ENCODE peak calls at places on chromosomes 3 and 15, in nine cellular contexts. One of them, this sample, is unnamed.

GRCh38 chr3:144636833-144637232 is 665.2 kb downstream of the DIPK2A start:
- DNase-seq in IMR-90: no peak
- DNase-seq in EH: no peak
- DNase-seq in stimulated activated CD4-positive, alpha-beta T cell treated with anti-CD3 and anti-CD28 coated beads, Interleukin-1b, Interleukin-23, amount 100 ng/mL, for 1 hour: no peak
- DNase-seq in DMS153: no peak
- DNase-seq in activated T-cell treated with anti-CD3 and anti-CD28 coated beads, Interleukin-2, amount 50 U/mL, for 4 hours: no peak
- DNase-seq in C1 segment of cervical spinal cord: no peak
- DNase-seq in omental fat pad: no peak
- DNase-seq in RPMI7951: no peak
- DNase-seq in this sample: no peak

GRCh38 chr15:52114656-52115055 is 2.1 kb upstream of the BCL2L10 start:
- DNase-seq in EH: no peak
- DNase-seq in C1 segment of cervical spinal cord: no peak
- DNase-seq in omental fat pad: no peak
- DNase-seq in RPMI7951: no peak
- DNase-seq in DMS153: no peak
- DNase-seq in stimulated activated CD4-positive, alpha-beta T cell treated with anti-CD3 and anti-CD28 coated beads, Interleukin-1b, Interleukin-23, amount 100 ng/mL, for 1 hour: no peak
- DNase-seq in activated T-cell treated with anti-CD3 and anti-CD28 coated beads, Interleukin-2, amount 50 U/mL, for 4 hours: no peak
- DNase-seq in IMR-90: no peak
- DNase-seq in this sample: peak; percentile 73

GRCh38 chr3:16828815-16829214 is 55.9 kb upstream of the PLCL2 start:
- DNase-seq in EH: peak; percentile 60
- DNase-seq in activated T-cell treated with anti-CD3 and anti-CD28 coated beads, Interleukin-2, amount 50 U/mL, for 4 hours: peak; percentile 45
- DNase-seq in C1 segment of cervical spinal cord: no peak
- DNase-seq in omental fat pad: no peak
- DNase-seq in RPMI7951: peak; percentile 17
- DNase-seq in DMS153: no peak
- DNase-seq in IMR-90: peak; percentile 26
- DNase-seq in stimulated activated CD4-positive, alpha-beta T cell treated with anti-CD3 and anti-CD28 coated beads, Interleukin-1b, Interleukin-23, amount 100 ng/mL, for 1 hour: peak; percentile 23
- DNase-seq in this sample: no peak

GRCh38 chr3:170257145-170257544 is 34.9 kb downstream of the PRKCI start:
- DNase-seq in stimulated activated CD4-positive, alpha-beta T cell treated with anti-CD3 and anti-CD28 coated beads, Interleukin-1b, Interleukin-23, amount 100 ng/mL, for 1 hour: no peak
- DNase-seq in IMR-90: no peak
- DNase-seq in C1 segment of cervical spinal cord: no peak
- DNase-seq in EH: no peak
- DNase-seq in omental fat pad: no peak
- DNase-seq in RPMI7951: no peak
- DNase-seq in activated T-cell treated with anti-CD3 and anti-CD28 coated beads, Interleukin-2, amount 50 U/mL, for 4 hours: no peak
- DNase-seq in DMS153: no peak
- DNase-seq in this sample: no peak

GRCh38 chr15:42730135-42730534 is 6.8 kb downstream of the CDAN1 start:
- DNase-seq in EH: no peak
- DNase-seq in DMS153: no peak
- DNase-seq in omental fat pad: no peak
- DNase-seq in RPMI7951: no peak
- DNase-seq in IMR-90: no peak
- DNase-seq in activated T-cell treated with anti-CD3 and anti-CD28 coated beads, Interleukin-2, amount 50 U/mL, for 4 hours: no peak
- DNase-seq in stimulated activated CD4-positive, alpha-beta T cell treated with anti-CD3 and anti-CD28 coated beads, Interleukin-1b, Interleukin-23, amount 100 ng/mL, for 1 hour: no peak
- DNase-seq in C1 segment of cervical spinal cord: no peak
- DNase-seq in this sample: peak; percentile 48

GRCh38 chr3:89841041-89841440 is 733.6 kb downstream of the EPHA3 start:
- DNase-seq in activated T-cell treated with anti-CD3 and anti-CD28 coated beads, Interleukin-2, amount 50 U/mL, for 4 hours: no peak
- DNase-seq in C1 segment of cervical spinal cord: no peak
- DNase-seq in EH: no peak
- DNase-seq in RPMI7951: no peak
- DNase-seq in IMR-90: peak; percentile 16
- DNase-seq in omental fat pad: no peak
- DNase-seq in DMS153: no peak
- DNase-seq in stimulated activated CD4-positive, alpha-beta T cell treated with anti-CD3 and anti-CD28 coated beads, Interleukin-1b, Interleukin-23, amount 100 ng/mL, for 1 hour: no peak
- DNase-seq in this sample: no peak

GRCh38 chr3:197139586-197139985 is 110.0 kb upstream of the MELTF start:
- DNase-seq in RPMI7951: no peak
- DNase-seq in C1 segment of cervical spinal cord: no peak
- DNase-seq in stimulated activated CD4-positive, alpha-beta T cell treated with anti-CD3 and anti-CD28 coated beads, Interleukin-1b, Interleukin-23, amount 100 ng/mL, for 1 hour: no peak
- DNase-seq in activated T-cell treated with anti-CD3 and anti-CD28 coated beads, Interleukin-2, amount 50 U/mL, for 4 hours: no peak
- DNase-seq in EH: no peak
- DNase-seq in IMR-90: no peak
- DNase-seq in omental fat pad: no peak
- DNase-seq in DMS153: no peak
- DNase-seq in this sample: no peak

GRCh38 chr15:58724471-58724870 is 25.0 kb downstream of the ADAM10 start:
- DNase-seq in stimulated activated CD4-positive, alpha-beta T cell treated with anti-CD3 and anti-CD28 coated beads, Interleukin-1b, Interleukin-23, amount 100 ng/mL, for 1 hour: no peak
- DNase-seq in RPMI7951: no peak
- DNase-seq in EH: peak; percentile 73
- DNase-seq in activated T-cell treated with anti-CD3 and anti-CD28 coated beads, Interleukin-2, amount 50 U/mL, for 4 hours: no peak
- DNase-seq in omental fat pad: no peak
- DNase-seq in C1 segment of cervical spinal cord: no peak
- DNase-seq in DMS153: no peak
- DNase-seq in IMR-90: peak; percentile 79
- DNase-seq in this sample: no peak

GRCh38 chr3:10235551-10235950 is 12.7 kb upstream of the TATDN2 start:
- DNase-seq in activated T-cell treated with anti-CD3 and anti-CD28 coated beads, Interleukin-2, amount 50 U/mL, for 4 hours: no peak
- DNase-seq in omental fat pad: no peak
- DNase-seq in RPMI7951: no peak
- DNase-seq in stimulated activated CD4-positive, alpha-beta T cell treated with anti-CD3 and anti-CD28 coated beads, Interleukin-1b, Interleukin-23, amount 100 ng/mL, for 1 hour: no peak
- DNase-seq in EH: no peak
- DNase-seq in IMR-90: no peak
- DNase-seq in C1 segment of cervical spinal cord: no peak
- DNase-seq in DMS153: no peak
- DNase-seq in this sample: no peak

GRCh38 chr3:53083496-53083895 is 37.6 kb upstream of the SFMBT1 start:
- DNase-seq in C1 segment of cervical spinal cord: no peak
- DNase-seq in activated T-cell treated with anti-CD3 and anti-CD28 coated beads, Interleukin-2, amount 50 U/mL, for 4 hours: no peak
- DNase-seq in omental fat pad: no peak
- DNase-seq in stimulated activated CD4-positive, alpha-beta T cell treated with anti-CD3 and anti-CD28 coated beads, Interleukin-1b, Interleukin-23, amount 100 ng/mL, for 1 hour: no peak
- DNase-seq in IMR-90: peak; percentile 75
- DNase-seq in EH: peak; percentile 81
- DNase-seq in RPMI7951: peak; percentile 84
- DNase-seq in DMS153: no peak
- DNase-seq in this sample: peak; percentile 85

GRCh38 chr3:121821421-121822199 is 13.2 kb downstream of the IQCB1 start:
- DNase-seq in EH: peak; percentile 9
- DNase-seq in RPMI7951: no peak
- DNase-seq in omental fat pad: no peak
- DNase-seq in IMR-90: peak; percentile 64
- DNase-seq in C1 segment of cervical spinal cord: no peak
- DNase-seq in activated T-cell treated with anti-CD3 and anti-CD28 coated beads, Interleukin-2, amount 50 U/mL, for 4 hours: no peak
- DNase-seq in DMS153: no peak
- DNase-seq in stimulated activated CD4-positive, alpha-beta T cell treated with anti-CD3 and anti-CD28 coated beads, Interleukin-1b, Interleukin-23, amount 100 ng/mL, for 1 hour: no peak
- DNase-seq in this sample: no peak

GRCh38 chr3:135248217-135248616 is 453.2 kb downstream of the EPHB1 start:
- DNase-seq in activated T-cell treated with anti-CD3 and anti-CD28 coated beads, Interleukin-2, amount 50 U/mL, for 4 hours: no peak
- DNase-seq in EH: no peak
- DNase-seq in RPMI7951: no peak
- DNase-seq in IMR-90: no peak
- DNase-seq in omental fat pad: no peak
- DNase-seq in DMS153: no peak
- DNase-seq in stimulated activated CD4-positive, alpha-beta T cell treated with anti-CD3 and anti-CD28 coated beads, Interleukin-1b, Interleukin-23, amount 100 ng/mL, for 1 hour: no peak
- DNase-seq in C1 segment of cervical spinal cord: no peak
- DNase-seq in this sample: no peak

GRCh38 chr3:170429050-170429449 is 10.4 kb downstream of the CLDN11 start:
- DNase-seq in stimulated activated CD4-positive, alpha-beta T cell treated with anti-CD3 and anti-CD28 coated beads, Interleukin-1b, Interleukin-23, amount 100 ng/mL, for 1 hour: no peak
- DNase-seq in IMR-90: no peak
- DNase-seq in DMS153: no peak
- DNase-seq in RPMI7951: peak; percentile 95
- DNase-seq in EH: peak; percentile 71
- DNase-seq in C1 segment of cervical spinal cord: no peak
- DNase-seq in omental fat pad: no peak
- DNase-seq in activated T-cell treated with anti-CD3 and anti-CD28 coated beads, Interleukin-2, amount 50 U/mL, for 4 hours: no peak
- DNase-seq in this sample: peak; percentile 63

GRCh38 chr15:32774022-32774421 is 56.2 kb downstream of the GREM1 start:
- DNase-seq in C1 segment of cervical spinal cord: no peak
- DNase-seq in DMS153: no peak
- DNase-seq in IMR-90: peak; percentile 98
- DNase-seq in EH: peak; percentile 100
- DNase-seq in stimulated activated CD4-positive, alpha-beta T cell treated with anti-CD3 and anti-CD28 coated beads, Interleukin-1b, Interleukin-23, amount 100 ng/mL, for 1 hour: no peak
- DNase-seq in RPMI7951: peak; percentile 99
- DNase-seq in omental fat pad: no peak
- DNase-seq in activated T-cell treated with anti-CD3 and anti-CD28 coated beads, Interleukin-2, amount 50 U/mL, for 4 hours: no peak
- DNase-seq in this sample: peak; percentile 63

GRCh38 chr15:64052925-64053491 is 6.7 kb upstream of the DAPK2 start:
- DNase-seq in C1 segment of cervical spinal cord: no peak
- DNase-seq in stimulated activated CD4-positive, alpha-beta T cell treated with anti-CD3 and anti-CD28 coated beads, Interleukin-1b, Interleukin-23, amount 100 ng/mL, for 1 hour: no peak
- DNase-seq in RPMI7951: no peak
- DNase-seq in DMS153: no peak
- DNase-seq in EH: no peak
- DNase-seq in omental fat pad: no peak
- DNase-seq in IMR-90: no peak
- DNase-seq in activated T-cell treated with anti-CD3 and anti-CD28 coated beads, Interleukin-2, amount 50 U/mL, for 4 hours: no peak
- DNase-seq in this sample: no peak

GRCh38 chr3:111690242-111690641 is 95.1 kb upstream of the ZBED2 start:
- DNase-seq in omental fat pad: no peak
- DNase-seq in DMS153: no peak
- DNase-seq in stimulated activated CD4-positive, alpha-beta T cell treated with anti-CD3 and anti-CD28 coated beads, Interleukin-1b, Interleukin-23, amount 100 ng/mL, for 1 hour: no peak
- DNase-seq in C1 segment of cervical spinal cord: no peak
- DNase-seq in activated T-cell treated with anti-CD3 and anti-CD28 coated beads, Interleukin-2, amount 50 U/mL, for 4 hours: no peak
- DNase-seq in IMR-90: peak; percentile 79
- DNase-seq in EH: peak; percentile 77
- DNase-seq in RPMI7951: peak; percentile 71
- DNase-seq in this sample: peak; percentile 82

GRCh38 chr15:43070249-43070648 is 35.6 kb downstream of the UBR1 start:
- DNase-seq in omental fat pad: no peak
- DNase-seq in IMR-90: no peak
- DNase-seq in EH: no peak
- DNase-seq in DMS153: no peak
- DNase-seq in C1 segment of cervical spinal cord: no peak
- DNase-seq in RPMI7951: no peak
- DNase-seq in activated T-cell treated with anti-CD3 and anti-CD28 coated beads, Interleukin-2, amount 50 U/mL, for 4 hours: no peak
- DNase-seq in stimulated activated CD4-positive, alpha-beta T cell treated with anti-CD3 and anti-CD28 coated beads, Interleukin-1b, Interleukin-23, amount 100 ng/mL, for 1 hour: no peak
- DNase-seq in this sample: no peak

GRCh38 chr3:73547427-73548036 is 77.2 kb downstream of the PDZRN3 start:
- DNase-seq in omental fat pad: no peak
- DNase-seq in DMS153: no peak
- DNase-seq in C1 segment of cervical spinal cord: no peak
- DNase-seq in IMR-90: peak; percentile 94
- DNase-seq in EH: peak; percentile 97
- DNase-seq in activated T-cell treated with anti-CD3 and anti-CD28 coated beads, Interleukin-2, amount 50 U/mL, for 4 hours: no peak
- DNase-seq in RPMI7951: peak; percentile 49
- DNase-seq in stimulated activated CD4-positive, alpha-beta T cell treated with anti-CD3 and anti-CD28 coated beads, Interleukin-1b, Interleukin-23, amount 100 ng/mL, for 1 hour: no peak
- DNase-seq in this sample: peak; percentile 71

GRCh38 chr15:91706366-91707032 is 147.0 kb upstream of the SLCO3A1 start:
- DNase-seq in DMS153: peak; percentile 52
- DNase-seq in RPMI7951: peak; percentile 81
- DNase-seq in C1 segment of cervical spinal cord: no peak
- DNase-seq in activated T-cell treated with anti-CD3 and anti-CD28 coated beads, Interleukin-2, amount 50 U/mL, for 4 hours: peak; percentile 78
- DNase-seq in stimulated activated CD4-positive, alpha-beta T cell treated with anti-CD3 and anti-CD28 coated beads, Interleukin-1b, Interleukin-23, amount 100 ng/mL, for 1 hour: peak; percentile 54
- DNase-seq in omental fat pad: peak; percentile 59
- DNase-seq in IMR-90: peak; percentile 63
- DNase-seq in EH: peak; percentile 57
- DNase-seq in this sample: peak; percentile 85

GRCh38 chr15:42919308-42919707 is 1.3 kb downstream of the TTBK2 start:
- DNase-seq in RPMI7951: peak; percentile 11
- DNase-seq in omental fat pad: no peak
- DNase-seq in EH: no peak
- DNase-seq in C1 segment of cervical spinal cord: no peak
- DNase-seq in stimulated activated CD4-positive, alpha-beta T cell treated with anti-CD3 and anti-CD28 coated beads, Interleukin-1b, Interleukin-23, amount 100 ng/mL, for 1 hour: no peak
- DNase-seq in IMR-90: peak; percentile 6
- DNase-seq in activated T-cell treated with anti-CD3 and anti-CD28 coated beads, Interleukin-2, amount 50 U/mL, for 4 hours: no peak
- DNase-seq in DMS153: no peak
- DNase-seq in this sample: no peak

GRCh38 chr3:164488893-164489292 is 589.4 kb downstream of the SI start:
- DNase-seq in DMS153: no peak
- DNase-seq in activated T-cell treated with anti-CD3 and anti-CD28 coated beads, Interleukin-2, amount 50 U/mL, for 4 hours: no peak
- DNase-seq in C1 segment of cervical spinal cord: no peak
- DNase-seq in IMR-90: no peak
- DNase-seq in RPMI7951: no peak
- DNase-seq in omental fat pad: no peak
- DNase-seq in stimulated activated CD4-positive, alpha-beta T cell treated with anti-CD3 and anti-CD28 coated beads, Interleukin-1b, Interleukin-23, amount 100 ng/mL, for 1 hour: no peak
- DNase-seq in EH: no peak
- DNase-seq in this sample: no peak

GRCh38 chr15:34335176-34335575 is 2.4 kb downstream of the SLC12A6 start:
- DNase-seq in omental fat pad: no peak
- DNase-seq in RPMI7951: no peak
- DNase-seq in stimulated activated CD4-positive, alpha-beta T cell treated with anti-CD3 and anti-CD28 coated beads, Interleukin-1b, Interleukin-23, amount 100 ng/mL, for 1 hour: no peak
- DNase-seq in IMR-90: no peak
- DNase-seq in activated T-cell treated with anti-CD3 and anti-CD28 coated beads, Interleukin-2, amount 50 U/mL, for 4 hours: no peak
- DNase-seq in DMS153: no peak
- DNase-seq in EH: no peak
- DNase-seq in C1 segment of cervical spinal cord: no peak
- DNase-seq in this sample: no peak

GRCh38 chr3:184143327-184143726 is 8.2 kb downstream of the EIF2B5 start:
- DNase-seq in EH: no peak
- DNase-seq in omental fat pad: no peak
- DNase-seq in IMR-90: no peak
- DNase-seq in activated T-cell treated with anti-CD3 and anti-CD28 coated beads, Interleukin-2, amount 50 U/mL, for 4 hours: no peak
- DNase-seq in RPMI7951: no peak
- DNase-seq in stimulated activated CD4-positive, alpha-beta T cell treated with anti-CD3 and anti-CD28 coated beads, Interleukin-1b, Interleukin-23, amount 100 ng/mL, for 1 hour: no peak
- DNase-seq in DMS153: no peak
- DNase-seq in C1 segment of cervical spinal cord: no peak
- DNase-seq in this sample: peak; percentile 34

GRCh38 chr3:13301295-13301987 is 118.7 kb downstream of the NUP210 start:
- DNase-seq in EH: peak; percentile 76
- DNase-seq in activated T-cell treated with anti-CD3 and anti-CD28 coated beads, Interleukin-2, amount 50 U/mL, for 4 hours: no peak
- DNase-seq in stimulated activated CD4-positive, alpha-beta T cell treated with anti-CD3 and anti-CD28 coated beads, Interleukin-1b, Interleukin-23, amount 100 ng/mL, for 1 hour: no peak
- DNase-seq in omental fat pad: no peak
- DNase-seq in RPMI7951: peak; percentile 68
- DNase-seq in DMS153: peak; percentile 39
- DNase-seq in C1 segment of cervical spinal cord: no peak
- DNase-seq in IMR-90: peak; percentile 68
- DNase-seq in this sample: peak; percentile 94